ENCODE peak calls at places on chromosomes 16 and 17, in four cellular contexts. One of them, this sample, is unnamed.

GRCh38 chr17:42389135-42389417 is 834 bp upstream of the STAT3 start:
- DNase-seq in SK-N-SH: no peak
- DNase-seq in GM12878: no peak
- DNase-seq in K562: no peak
- DNase-seq in this sample: no peak

GRCh38 chr16:79390481-79391051 is 210.0 kb downstream of the MAF start:
- DNase-seq in SK-N-SH: peak
- DNase-seq in GM12878: no peak
- DNase-seq in K562: no peak
- DNase-seq in this sample: no peak

GRCh38 chr17:54932711-54933110 is 32.1 kb downstream of the TOM1L1 start:
- DNase-seq in SK-N-SH: no peak
- DNase-seq in GM12878: no peak
- DNase-seq in K562: no peak
- DNase-seq in this sample: no peak

GRCh38 chr17:15456972-15457722 is 10.3 kb downstream of the CDRT4 start:
- DNase-seq in SK-N-SH: peak
- DNase-seq in GM12878: no peak
- DNase-seq in K562: no peak
- DNase-seq in this sample: peak

GRCh38 chr16:30399435-30400186 is 4.4 kb downstream of the ZNF48 start:
- DNase-seq in SK-N-SH: peak
- DNase-seq in GM12878: no peak
- DNase-seq in K562: no peak
- DNase-seq in this sample: no peak

GRCh38 chr17:18093616-18094408 is 6.1 kb downstream of the DRG2 start:
- DNase-seq in SK-N-SH: no peak
- DNase-seq in GM12878: no peak
- DNase-seq in K562: peak
- DNase-seq in this sample: peak

GRCh38 chr17:69997332-69997731 is 77.7 kb upstream of the KCNJ16 start:
- DNase-seq in SK-N-SH: no peak
- DNase-seq in GM12878: no peak
- DNase-seq in K562: no peak
- DNase-seq in this sample: no peak

GRCh38 chr17:72603346-72604242 is 482.8 kb downstream of the SOX9 start:
- DNase-seq in SK-N-SH: no peak
- DNase-seq in GM12878: no peak
- DNase-seq in K562: no peak
- DNase-seq in this sample: no peak

GRCh38 chr16:68798398-68798797 is 44.9 kb upstream of the TANGO6 start:
- DNase-seq in SK-N-SH: no peak
- DNase-seq in GM12878: no peak
- DNase-seq in K562: no peak
- DNase-seq in this sample: no peak

GRCh38 chr17:17783825-17784598 is 52.8 kb downstream of the SREBF1 start:
- DNase-seq in SK-N-SH: no peak
- DNase-seq in GM12878: peak
- DNase-seq in K562: no peak
- DNase-seq in this sample: no peak

GRCh38 chr17:549197-550040 is 165.2 kb downstream of the VPS53 start:
- DNase-seq in SK-N-SH: no peak
- DNase-seq in GM12878: no peak
- DNase-seq in K562: no peak
- DNase-seq in this sample: no peak

GRCh38 chr16:82542714-82543113 is 84.1 kb upstream of the CDH13 start:
- DNase-seq in SK-N-SH: no peak
- DNase-seq in GM12878: no peak
- DNase-seq in K562: no peak
- DNase-seq in this sample: no peak

GRCh38 chr17:41629826-41630670 is 5.7 kb upstream of the KRT17 start:
- DNase-seq in SK-N-SH: no peak
- DNase-seq in GM12878: no peak
- DNase-seq in K562: no peak
- DNase-seq in this sample: no peak

GRCh38 chr17:70169707-70170597 is 620 bp downstream of the KCNJ2 start:
- DNase-seq in SK-N-SH: no peak
- DNase-seq in GM12878: no peak
- DNase-seq in K562: no peak
- DNase-seq in this sample: no peak

GRCh38 chr16:84419730-84420129 is 51.4 kb downstream of the ATP2C2 start:
- DNase-seq in SK-N-SH: no peak
- DNase-seq in GM12878: no peak
- DNase-seq in K562: no peak
- DNase-seq in this sample: no peak

GRCh38 chr17:48037924-48038323 is 327 bp upstream of the COPZ2 start:
- DNase-seq in SK-N-SH: no peak
- DNase-seq in GM12878: no peak
- DNase-seq in K562: no peak
- DNase-seq in this sample: no peak

GRCh38 chr16:85699628-85700027 is 10.9 kb upstream of the GINS2 start:
- DNase-seq in SK-N-SH: peak
- DNase-seq in GM12878: no peak
- DNase-seq in K562: no peak
- DNase-seq in this sample: no peak

GRCh38 chr17:48357727-48358126 is 72.3 kb downstream of the SKAP1 start:
- DNase-seq in SK-N-SH: no peak
- DNase-seq in GM12878: no peak
- DNase-seq in K562: no peak
- DNase-seq in this sample: no peak

GRCh38 chr16:84138824-84139627 is 6.0 kb downstream of the HSDL1 start:
- DNase-seq in SK-N-SH: no peak
- DNase-seq in GM12878: peak
- DNase-seq in K562: peak
- DNase-seq in this sample: peak

GRCh38 chr16:27286446-27286845 is 17.9 kb upstream of the NSMCE1 start:
- DNase-seq in SK-N-SH: no peak
- DNase-seq in GM12878: no peak
- DNase-seq in K562: no peak
- DNase-seq in this sample: peak

DNA sequence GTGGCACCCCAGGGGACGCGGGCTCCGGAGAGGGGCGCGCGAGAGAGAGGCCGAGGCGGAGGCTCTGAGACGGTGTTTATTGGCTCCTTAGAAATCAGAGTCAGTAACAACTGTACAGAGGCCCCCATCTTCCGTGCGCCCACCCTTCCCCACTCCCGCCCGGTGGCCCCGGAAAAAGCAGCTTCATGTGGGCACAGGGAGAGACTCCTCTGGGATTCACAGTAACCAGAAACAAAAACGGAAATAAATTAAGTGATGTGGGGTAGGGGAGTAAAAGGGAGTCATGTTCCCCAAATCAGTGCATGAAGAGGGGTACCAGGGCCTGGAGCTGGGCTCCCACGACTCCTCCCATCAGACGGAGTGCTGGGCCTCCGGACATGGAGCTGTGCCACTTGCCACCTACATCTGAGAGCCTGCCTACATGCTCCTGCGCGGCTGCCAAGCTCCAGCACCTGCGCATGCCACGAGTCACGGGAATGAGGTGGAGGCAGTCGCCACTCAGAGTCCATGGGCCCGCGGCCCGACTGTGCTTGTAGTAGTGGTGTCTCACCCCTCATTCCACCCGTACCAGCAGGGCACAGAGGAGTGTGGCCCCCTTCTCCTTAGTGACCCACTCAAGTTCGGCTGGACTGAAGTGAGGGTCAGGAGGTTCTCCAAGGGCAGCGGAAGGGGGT is 547 bp upstream of the GPS2 start:
- DNase-seq in SK-N-SH: no peak
- DNase-seq in GM12878: no peak
- DNase-seq in K562: no peak
- DNase-seq in this sample: no peak
- TF ChIP-seq NFIC in SK-N-SH: no peak
- TF ChIP-seq NFIC in GM12878: no peak
- TF ChIP-seq NFIC in K562: no peak
- TF ChIP-seq NFIC in this sample: no peak

GRCh38 chr17:63622571-63623390 is 564 bp downstream of the MAP3K3 start:
- DNase-seq in SK-N-SH: peak
- DNase-seq in GM12878: no peak
- DNase-seq in K562: peak
- DNase-seq in this sample: peak

GRCh38 chr17:63621684-63622570 is at the start of gene MAP3K3:
- DNase-seq in SK-N-SH: peak
- DNase-seq in GM12878: peak
- DNase-seq in K562: peak
- DNase-seq in this sample: peak

GRCh38 chr17:63621229-63621683 is 961 bp upstream of the MAP3K3 start:
- DNase-seq in SK-N-SH: no peak
- DNase-seq in GM12878: no peak
- DNase-seq in K562: no peak
- DNase-seq in this sample: no peak

GRCh38 chr17:63626551-63627228 is 4.5 kb downstream of the MAP3K3 start:
- DNase-seq in SK-N-SH: no peak
- DNase-seq in GM12878: no peak
- DNase-seq in K562: no peak
- DNase-seq in this sample: no peak

DNA sequence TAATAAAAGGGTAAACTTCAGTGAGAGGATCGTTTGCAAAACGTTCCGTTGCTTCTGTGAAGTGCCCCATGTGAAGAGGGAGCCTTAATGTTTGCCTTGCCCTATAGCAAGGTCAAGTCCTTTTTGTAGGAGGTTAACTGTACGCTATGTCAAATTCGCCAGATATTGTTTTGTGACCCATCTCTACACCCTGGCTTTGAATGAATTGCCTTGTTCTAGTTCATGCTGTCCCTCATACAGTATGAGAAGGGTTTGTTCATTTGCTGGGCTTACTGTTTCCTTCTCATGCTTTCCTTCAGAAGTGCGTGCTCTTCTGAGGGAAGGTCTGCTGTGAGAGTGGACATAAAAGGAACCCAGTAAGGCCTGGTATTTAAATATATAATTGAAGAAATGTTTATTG is 1.6 kb downstream of the MAP3K3 start:
- DNase-seq in SK-N-SH: no peak
- DNase-seq in GM12878: no peak
- DNase-seq in K562: no peak
- DNase-seq in this sample: no peak
- H3K9ac ChIP-seq in SK-N-SH: peak
- H3K9ac ChIP-seq in GM12878: peak
- H3K9ac ChIP-seq in K562: peak
- H3K9ac ChIP-seq in this sample: peak

GRCh38 chr17:79698086-79698690 is 32.6 kb upstream of the ENPP7 start:
- DNase-seq in SK-N-SH: no peak
- DNase-seq in GM12878: no peak
- DNase-seq in K562: no peak
- DNase-seq in this sample: no peak

GRCh38 chr17:79693419-79693818 is 37.3 kb upstream of the ENPP7 start:
- DNase-seq in SK-N-SH: no peak
- DNase-seq in GM12878: no peak
- DNase-seq in K562: no peak
- DNase-seq in this sample: no peak

GRCh38 chr17:79696159-79696982 is 34.4 kb upstream of the ENPP7 start:
- DNase-seq in SK-N-SH: peak
- DNase-seq in GM12878: no peak
- DNase-seq in K562: no peak
- DNase-seq in this sample: no peak

GRCh38 chr17:79691931-79692330 is 38.8 kb upstream of the ENPP7 start:
- DNase-seq in SK-N-SH: no peak
- DNase-seq in GM12878: no peak
- DNase-seq in K562: no peak
- DNase-seq in this sample: no peak

GRCh38 chr17:79695293-79696158 is 35.2 kb upstream of the ENPP7 start:
- DNase-seq in SK-N-SH: peak
- DNase-seq in GM12878: no peak
- DNase-seq in K562: no peak
- DNase-seq in this sample: no peak
- TF ChIP-seq MXI1 in SK-N-SH: peak
- TF ChIP-seq MXI1 in GM12878: no peak
- TF ChIP-seq MXI1 in K562: no peak
- TF ChIP-seq MXI1 in this sample: no peak

DNA sequence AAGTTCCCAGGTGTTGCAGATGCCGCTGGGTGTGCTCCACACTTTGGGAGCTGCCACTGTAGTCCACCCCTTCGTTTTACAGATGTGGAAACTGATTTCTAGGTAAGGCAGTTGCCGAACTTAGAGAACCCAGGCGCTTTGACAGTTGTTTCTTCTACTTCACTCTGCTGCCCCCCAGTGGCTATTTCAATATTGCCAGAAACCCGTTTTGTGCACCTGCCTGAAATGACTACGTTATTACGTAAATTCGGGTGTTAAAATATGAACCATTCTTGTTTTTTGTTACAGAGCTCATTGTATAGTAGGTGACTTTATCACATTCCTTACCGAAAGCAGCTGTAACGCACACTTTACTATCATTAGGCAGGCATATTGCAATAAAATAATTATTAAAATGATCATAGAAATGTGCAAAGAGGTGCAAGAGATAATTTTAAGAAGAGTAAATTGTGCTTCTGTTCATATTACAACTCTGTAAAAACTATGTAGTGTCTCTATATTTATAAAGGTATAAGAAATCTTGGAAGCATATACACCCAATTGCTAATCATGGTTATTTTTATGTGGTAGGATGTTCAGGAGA is 44.9 kb downstream of the OTOA start:
- DNase-seq in SK-N-SH: peak
- DNase-seq in GM12878: peak
- DNase-seq in K562: peak
- DNase-seq in this sample: peak
- TF ChIP-seq NFIC in SK-N-SH: no peak
- TF ChIP-seq NFIC in GM12878: no peak
- TF ChIP-seq NFIC in K562: no peak
- TF ChIP-seq NFIC in this sample: no peak

This sample was measured in HepG2.